ENCODE peak calls at places on chromosome 1, in six cellular contexts. One of them, this sample, is unnamed.

GRCh38 chr1:206637605-206638004 is 2.3 kb downstream of the DYRK3 start:
- DNase-seq in DMS79: no peak
- DNase-seq in ovary: no peak
- DNase-seq in stimulated activated CD4-positive, alpha-beta T cell treated with anti-CD3 and anti-CD28 coated beads, Interleukin-15, amount 100 ng/mL, for 24 hours: no peak
- DNase-seq in AML-193: peak; percentile 3
- DNase-seq in RPMI7951: no peak
- DNase-seq in this sample: no peak

GRCh38 chr1:243716901-243717300 is 133.1 kb downstream of the AKT3 start:
- DNase-seq in DMS79: no peak
- DNase-seq in ovary: no peak
- DNase-seq in stimulated activated CD4-positive, alpha-beta T cell treated with anti-CD3 and anti-CD28 coated beads, Interleukin-15, amount 100 ng/mL, for 24 hours: no peak
- DNase-seq in AML-193: no peak
- DNase-seq in RPMI7951: no peak
- DNase-seq in this sample: no peak

GRCh38 chr1:150560011-150560438 is 10.8 kb downstream of the ADAMTSL4 start:
- DNase-seq in DMS79: no peak
- DNase-seq in ovary: peak; percentile 79
- DNase-seq in stimulated activated CD4-positive, alpha-beta T cell treated with anti-CD3 and anti-CD28 coated beads, Interleukin-15, amount 100 ng/mL, for 24 hours: peak; percentile 84
- DNase-seq in AML-193: peak; percentile 53
- DNase-seq in RPMI7951: peak; percentile 47
- DNase-seq in this sample: peak; percentile 84

GRCh38 chr1:179823693-179824092 is 53.9 kb downstream of the TOR1AIP2 start:
- DNase-seq in DMS79: no peak
- DNase-seq in ovary: no peak
- DNase-seq in stimulated activated CD4-positive, alpha-beta T cell treated with anti-CD3 and anti-CD28 coated beads, Interleukin-15, amount 100 ng/mL, for 24 hours: no peak
- DNase-seq in AML-193: no peak
- DNase-seq in RPMI7951: no peak
- DNase-seq in this sample: no peak

GRCh38 chr1:233281711-233282581 is 13.6 kb downstream of the PCNX2 start:
- DNase-seq in DMS79: no peak
- DNase-seq in ovary: no peak
- DNase-seq in stimulated activated CD4-positive, alpha-beta T cell treated with anti-CD3 and anti-CD28 coated beads, Interleukin-15, amount 100 ng/mL, for 24 hours: peak; percentile 24
- DNase-seq in AML-193: no peak
- DNase-seq in RPMI7951: peak; percentile 52
- DNase-seq in this sample: no peak

GRCh38 chr1:113041569-113042335 is 31.2 kb upstream of the LRIG2 start:
- DNase-seq in DMS79: no peak
- DNase-seq in ovary: no peak
- DNase-seq in stimulated activated CD4-positive, alpha-beta T cell treated with anti-CD3 and anti-CD28 coated beads, Interleukin-15, amount 100 ng/mL, for 24 hours: no peak
- DNase-seq in AML-193: no peak
- DNase-seq in RPMI7951: peak; percentile 8
- DNase-seq in this sample: peak; percentile 25

GRCh38 chr1:160781914-160782689 is 13.9 kb upstream of the LY9 start:
- DNase-seq in DMS79: no peak
- DNase-seq in ovary: no peak
- DNase-seq in stimulated activated CD4-positive, alpha-beta T cell treated with anti-CD3 and anti-CD28 coated beads, Interleukin-15, amount 100 ng/mL, for 24 hours: peak; percentile 34
- DNase-seq in AML-193: no peak
- DNase-seq in RPMI7951: no peak
- DNase-seq in this sample: no peak

GRCh38 chr1:7520496-7520895 is 250.6 kb upstream of the VAMP3 start:
- DNase-seq in DMS79: no peak
- DNase-seq in ovary: no peak
- DNase-seq in stimulated activated CD4-positive, alpha-beta T cell treated with anti-CD3 and anti-CD28 coated beads, Interleukin-15, amount 100 ng/mL, for 24 hours: no peak
- DNase-seq in AML-193: no peak
- DNase-seq in RPMI7951: no peak
- DNase-seq in this sample: no peak

GRCh38 chr1:1374068-1374860 is 743 bp downstream of the AURKAIP1 start:
- DNase-seq in DMS79: no peak
- DNase-seq in ovary: no peak
- DNase-seq in stimulated activated CD4-positive, alpha-beta T cell treated with anti-CD3 and anti-CD28 coated beads, Interleukin-15, amount 100 ng/mL, for 24 hours: no peak
- DNase-seq in AML-193: no peak
- DNase-seq in RPMI7951: no peak
- DNase-seq in this sample: no peak

GRCh38 chr1:182392045-182393028 is 747 bp upstream of the GLUL start:
- DNase-seq in DMS79: peak; percentile 80
- DNase-seq in ovary: no peak
- DNase-seq in stimulated activated CD4-positive, alpha-beta T cell treated with anti-CD3 and anti-CD28 coated beads, Interleukin-15, amount 100 ng/mL, for 24 hours: peak; percentile 42
- DNase-seq in AML-193: peak; percentile 51
- DNase-seq in RPMI7951: peak; percentile 25
- DNase-seq in this sample: no peak

GRCh38 chr1:53089478-53090226 is 27.6 kb downstream of the PODN start:
- DNase-seq in DMS79: no peak
- DNase-seq in ovary: no peak
- DNase-seq in stimulated activated CD4-positive, alpha-beta T cell treated with anti-CD3 and anti-CD28 coated beads, Interleukin-15, amount 100 ng/mL, for 24 hours: no peak
- DNase-seq in AML-193: no peak
- DNase-seq in RPMI7951: peak; percentile 53
- DNase-seq in this sample: no peak

GRCh38 chr1:156492591-156493080 is 7.9 kb downstream of the MEF2D start:
- DNase-seq in DMS79: no peak
- DNase-seq in ovary: no peak
- DNase-seq in stimulated activated CD4-positive, alpha-beta T cell treated with anti-CD3 and anti-CD28 coated beads, Interleukin-15, amount 100 ng/mL, for 24 hours: no peak
- DNase-seq in AML-193: no peak
- DNase-seq in RPMI7951: no peak
- DNase-seq in this sample: no peak

GRCh38 chr1:59007820-59008598 is 224.2 kb upstream of the JUN start:
- DNase-seq in DMS79: no peak
- DNase-seq in ovary: peak; percentile 56
- DNase-seq in stimulated activated CD4-positive, alpha-beta T cell treated with anti-CD3 and anti-CD28 coated beads, Interleukin-15, amount 100 ng/mL, for 24 hours: peak; percentile 60
- DNase-seq in AML-193: no peak
- DNase-seq in RPMI7951: peak; percentile 36
- DNase-seq in this sample: no peak

GRCh38 chr1:198187973-198188588 is 31.3 kb downstream of the NEK7 start:
- DNase-seq in DMS79: no peak
- DNase-seq in ovary: no peak
- DNase-seq in stimulated activated CD4-positive, alpha-beta T cell treated with anti-CD3 and anti-CD28 coated beads, Interleukin-15, amount 100 ng/mL, for 24 hours: no peak
- DNase-seq in AML-193: no peak
- DNase-seq in RPMI7951: no peak
- DNase-seq in this sample: no peak

GRCh38 chr1:165034136-165034535 is 322.4 kb downstream of the LMX1A start:
- DNase-seq in DMS79: no peak
- DNase-seq in ovary: no peak
- DNase-seq in stimulated activated CD4-positive, alpha-beta T cell treated with anti-CD3 and anti-CD28 coated beads, Interleukin-15, amount 100 ng/mL, for 24 hours: no peak
- DNase-seq in AML-193: no peak
- DNase-seq in RPMI7951: no peak
- DNase-seq in this sample: peak; percentile 45

GRCh38 chr1:226019550-226019949 is 20.4 kb upstream of the SDE2 start:
- DNase-seq in DMS79: peak; percentile 48
- DNase-seq in ovary: no peak
- DNase-seq in stimulated activated CD4-positive, alpha-beta T cell treated with anti-CD3 and anti-CD28 coated beads, Interleukin-15, amount 100 ng/mL, for 24 hours: no peak
- DNase-seq in AML-193: no peak
- DNase-seq in RPMI7951: no peak
- DNase-seq in this sample: no peak

GRCh38 chr1:161367684-161368398 is at the start of gene CFAP126:
- DNase-seq in DMS79: no peak
- DNase-seq in ovary: peak; percentile 56
- DNase-seq in stimulated activated CD4-positive, alpha-beta T cell treated with anti-CD3 and anti-CD28 coated beads, Interleukin-15, amount 100 ng/mL, for 24 hours: peak; percentile 39
- DNase-seq in AML-193: peak; percentile 86
- DNase-seq in RPMI7951: peak; percentile 60
- DNase-seq in this sample: peak; percentile 75

GRCh38 chr1:151197863-151198253 is 494 bp upstream of the PIP5K1A start:
- DNase-seq in DMS79: no peak
- DNase-seq in ovary: no peak
- DNase-seq in stimulated activated CD4-positive, alpha-beta T cell treated with anti-CD3 and anti-CD28 coated beads, Interleukin-15, amount 100 ng/mL, for 24 hours: no peak
- DNase-seq in AML-193: no peak
- DNase-seq in RPMI7951: no peak
- DNase-seq in this sample: no peak

GRCh38 chr1:85850238-85850637 is 142.0 kb upstream of the ZNHIT6 start:
- DNase-seq in DMS79: no peak
- DNase-seq in ovary: no peak
- DNase-seq in stimulated activated CD4-positive, alpha-beta T cell treated with anti-CD3 and anti-CD28 coated beads, Interleukin-15, amount 100 ng/mL, for 24 hours: no peak
- DNase-seq in AML-193: no peak
- DNase-seq in RPMI7951: peak; percentile 87
- DNase-seq in this sample: peak; percentile 85

GRCh38 chr1:60813051-60813450 is 269.3 kb upstream of the NFIA start:
- DNase-seq in DMS79: no peak
- DNase-seq in ovary: no peak
- DNase-seq in stimulated activated CD4-positive, alpha-beta T cell treated with anti-CD3 and anti-CD28 coated beads, Interleukin-15, amount 100 ng/mL, for 24 hours: no peak
- DNase-seq in AML-193: no peak
- DNase-seq in RPMI7951: no peak
- DNase-seq in this sample: no peak

GRCh38 chr1:116044071-116044470 is 67.1 kb upstream of the MAB21L3 start:
- DNase-seq in DMS79: no peak
- DNase-seq in ovary: no peak
- DNase-seq in stimulated activated CD4-positive, alpha-beta T cell treated with anti-CD3 and anti-CD28 coated beads, Interleukin-15, amount 100 ng/mL, for 24 hours: no peak
- DNase-seq in AML-193: no peak
- DNase-seq in RPMI7951: no peak
- DNase-seq in this sample: no peak

GRCh38 chr1:97608272-97608671 is 312.6 kb downstream of the DPYD start:
- DNase-seq in DMS79: no peak
- DNase-seq in ovary: no peak
- DNase-seq in stimulated activated CD4-positive, alpha-beta T cell treated with anti-CD3 and anti-CD28 coated beads, Interleukin-15, amount 100 ng/mL, for 24 hours: no peak
- DNase-seq in AML-193: no peak
- DNase-seq in RPMI7951: no peak
- DNase-seq in this sample: no peak

GRCh38 chr1:153400244-153400643 is 9.4 kb upstream of the S100A8 start:
- DNase-seq in DMS79: no peak
- DNase-seq in ovary: no peak
- DNase-seq in stimulated activated CD4-positive, alpha-beta T cell treated with anti-CD3 and anti-CD28 coated beads, Interleukin-15, amount 100 ng/mL, for 24 hours: no peak
- DNase-seq in AML-193: no peak
- DNase-seq in RPMI7951: no peak
- DNase-seq in this sample: peak; percentile 34

GRCh38 chr1:236868625-236869467 is 73.8 kb downstream of the MTR start:
- DNase-seq in DMS79: no peak
- DNase-seq in ovary: no peak
- DNase-seq in stimulated activated CD4-positive, alpha-beta T cell treated with anti-CD3 and anti-CD28 coated beads, Interleukin-15, amount 100 ng/mL, for 24 hours: peak; percentile 53
- DNase-seq in AML-193: peak; percentile 39
- DNase-seq in RPMI7951: peak; percentile 58
- DNase-seq in this sample: peak; percentile 76

GRCh38 chr1:31905093-31905509 is 33.1 kb downstream of the PTP4A2 start:
- DNase-seq in DMS79: no peak
- DNase-seq in ovary: no peak
- DNase-seq in stimulated activated CD4-positive, alpha-beta T cell treated with anti-CD3 and anti-CD28 coated beads, Interleukin-15, amount 100 ng/mL, for 24 hours: no peak
- DNase-seq in AML-193: no peak
- DNase-seq in RPMI7951: no peak
- DNase-seq in this sample: no peak

GRCh38 chr1:214072758-214073157 is 85.0 kb downstream of the PROX1 start:
- DNase-seq in DMS79: no peak
- DNase-seq in ovary: no peak
- DNase-seq in stimulated activated CD4-positive, alpha-beta T cell treated with anti-CD3 and anti-CD28 coated beads, Interleukin-15, amount 100 ng/mL, for 24 hours: no peak
- DNase-seq in AML-193: no peak
- DNase-seq in RPMI7951: no peak
- DNase-seq in this sample: no peak

This sample was measured in MCF 10A.